ENCODE peak calls at places on chromosomes 6 and 20, in eight cellular contexts. U is neural progenitor cell; G is uterus; N is left ventricle myocardium inferior; P is heart right ventricle; J is esophagus muscularis mucosa; F is CD4-positive, alpha-beta memory T cell; Z is stomach. T is an unnamed sample. For H3K9me3 and H3K4me1, the result is how much of the 10 kb centered on the place peaks cover.

GRCh38 chr20:49571553-49571835 is 3.6 kb upstream of the PTGIS start:
- DNase-seq in Z (no peak), J (no peak), F (no peak), N (no peak), P (no peak), G (no peak), U (no peak), T (no peak)

GRCh38 chr6:9502991-9503761 is 911.7 kb downstream of the TFAP2A start:
- DNase-seq in P (no peak), G (no peak), J (no peak), F (no peak), U (peak), N (no peak), Z (no peak), T (no peak)

GRCh38 chr6:163355471-163355991 is 59.0 kb upstream of the QKI start:
- DNase-seq in Z (no peak), G (peak), N (peak), F (no peak), U (no peak), J (no peak), P (peak), T (peak)

GRCh38 chr6:13348320-13349113 is 20.2 kb upstream of the TBC1D7 start:
- DNase-seq in N (no peak), P (no peak), G (no peak), Z (no peak), J (no peak), F (no peak), U (no peak), T (no peak)

GRCh38 chr6:162845972-162846371 is 118.2 kb downstream of the PACRG start:
- DNase-seq in Z (no peak), P (no peak), G (no peak), U (peak), J (no peak), F (no peak), N (no peak), T (no peak)

GRCh38 chr20:33790571-33790970 is 20.6 kb upstream of the CHMP4B start:
- DNase-seq in U (no peak), J (no peak), Z (peak), N (no peak), P (no peak), F (no peak), G (no peak), T (no peak)

GRCh38 chr6:55569638-55570037 is 9.4 kb downstream of the HMGCLL1 start:
- DNase-seq in G (peak), N (peak), U (no peak), P (peak), Z (no peak), F (no peak), J (no peak), T (peak)

GRCh38 chr20:51563597-51564332 is 21.2 kb upstream of the NFATC2 start:
- DNase-seq in U (peak), Z (peak), P (peak), J (no peak), N (peak), F (no peak), G (peak), T (peak)

GRCh38 chr6:48388045-48388444 is 277.0 kb upstream of the PTCHD4 start:
- DNase-seq in F (no peak), J (no peak), U (no peak), N (no peak), G (no peak), Z (no peak), P (no peak), T (no peak)

GRCh38 chr20:32761831-32762753 is at the start of gene DNMT3B:
- DNase-seq in U (peak), G (peak), J (no peak), F (peak), Z (peak), P (peak), N (peak), T (peak)

GRCh38 chr6:29968130-29968529 is 25.8 kb downstream of the HLA-A start:
- DNase-seq in N (no peak), Z (no peak), F (no peak), U (no peak), J (no peak), G (no peak), P (no peak), T (no peak)

GRCh38 chr6:25004357-25004756 is 68.6 kb upstream of the RIPOR2 start:
- DNase-seq in J (no peak), Z (no peak), N (no peak), G (peak), F (no peak), P (no peak), U (peak), T (no peak)

GRCh38 chr6:155244434-155244833 is 19.4 kb upstream of the CLDN20 start:
- DNase-seq in Z (no peak), G (no peak), F (no peak), U (no peak), N (no peak), P (no peak), J (no peak), T (no peak)

GRCh38 chr6:125198285-125199009 is 44.9 kb downstream of the TPD52L1 start:
- DNase-seq in P (no peak), Z (no peak), G (no peak), U (no peak), J (no peak), N (no peak), F (no peak), T (no peak)

GRCh38 chr20:25007491-25008305 is 15.1 kb upstream of the APMAP start:
- DNase-seq in N (no peak), U (no peak), P (no peak), Z (no peak), F (no peak), G (no peak), J (no peak), T (no peak)

GRCh38 chr6:20211941-20212391 is 303 bp downstream of the MBOAT1 start:
- DNase-seq in N (no peak), F (peak), P (no peak), G (no peak), J (peak), Z (peak), U (peak), T (no peak)

GRCh38 chr6:112163295-112164257 is 76.2 kb downstream of the FAM229B start:
- DNase-seq in Z (peak), J (no peak), U (peak), P (peak), N (peak), G (peak), F (peak), T (peak)

GRCh38 chr6:27138837-27139752 is 108.4 kb upstream of the PRSS16 start:
- DNase-seq in J (no peak), F (peak), Z (peak), P (peak), N (peak), G (peak), U (peak), T (peak)

GRCh38 chr6:129753422-129753821 is 43.4 kb upstream of the ARHGAP18 start:
- DNase-seq in N (no peak), U (no peak), G (no peak), Z (no peak), J (no peak), P (no peak), F (no peak), T (no peak)

GRCh38 chr6:16238057-16238657 is at the start of gene GMPR:
- DNase-seq in U (peak), F (peak), J (no peak), N (peak), G (peak), Z (peak), P (peak), T (peak)

GRCh38 chr6:53048431-53049195 is 16.6 kb upstream of the FBXO9 start:
- DNase-seq in G (no peak), F (peak), N (no peak), U (no peak), Z (no peak), P (no peak), J (no peak), T (no peak)

GRCh38 chr6:125554456-125554855 is 195.0 kb upstream of the HEY2 start:
- DNase-seq in J (no peak), F (no peak), U (no peak), N (no peak), P (no peak), Z (no peak), G (no peak), T (no peak)

GRCh38 chr6:158810149-158811095 is 8.7 kb downstream of the EZR start:
- DNase-seq in Z (no peak), P (no peak), F (no peak), J (no peak), N (no peak), U (no peak), G (no peak), T (no peak)

GRCh38 chr6:9527679-9528286 is 887.1 kb downstream of the TFAP2A start:
- DNase-seq in J (no peak), U (no peak), F (no peak), P (no peak), N (no peak), Z (no peak), G (no peak), T (no peak)

GRCh38 chr6:27951040-27951439 is 6.0 kb upstream of the OR2B6 start:
- DNase-seq in J (no peak), Z (no peak), N (no peak), G (no peak), F (no peak), P (no peak), U (no peak), T (no peak)

GRCh38 chr20:56925696-56926101 is 296.6 kb downstream of the TFAP2C start:
- DNase-seq in J (no peak), F (no peak), G (no peak), P (no peak), U (peak), N (no peak), Z (no peak), T (no peak)

GRCh38 chr6:136822051-136822378 is 377 bp upstream of the PEX7 start:
- DNase-seq in U (peak), G (no peak), P (no peak), N (no peak), F (no peak), J (no peak), Z (no peak), T (peak)

GRCh38 chr20:2742934-2743559 is 50.5 kb downstream of the EBF4 start:
- DNase-seq in G (no peak), Z (peak), P (peak), F (peak), N (no peak), U (peak), J (peak), T (peak)

GRCh38 chr6:41462980-41463930 is 82.9 kb upstream of the FOXP4 start:
- DNase-seq in G (peak), U (no peak), N (peak), F (no peak), Z (peak), P (peak), J (no peak), T (peak)

GRCh38 chr6:2956930-2957329 is 14.4 kb downstream of the SERPINB6 start:
- DNase-seq in P (no peak), J (no peak), Z (no peak), U (no peak), G (no peak), N (no peak), F (no peak), T (no peak)

GRCh38 chr6:15512126-15512525 is 150.7 kb downstream of the DTNBP1 start:
- DNase-seq in P (no peak), Z (no peak), J (no peak), U (peak), F (no peak), N (no peak), G (no peak), T (peak)

GRCh38 chr6:140540743-140541142 is 1166.3 kb upstream of the CITED2 start:
- DNase-seq in P (no peak), G (no peak), U (no peak), N (no peak), J (no peak), Z (no peak), F (no peak), T (no peak)

GRCh38 chr6:103215835-103216234 is 1643.9 kb downstream of the HACE1 start:
- DNase-seq in U (no peak), N (no peak), P (no peak), F (no peak), G (no peak), Z (no peak), J (no peak), T (no peak)

GRCh38 chr6:139364302-139364981 is 10.0 kb downstream of the CITED2 start:
- DNase-seq in N (no peak), U (peak), F (peak), P (no peak), J (no peak), Z (no peak), G (no peak), T (no peak)

GRCh38 chr6:12208190-12208589 is 82.0 kb upstream of the EDN1 start:
- DNase-seq in F (no peak), P (peak), G (no peak), J (no peak), N (peak), Z (peak), U (no peak), T (peak)

GRCh38 chr20:33733654-33734576 is 2.1 kb downstream of the ZNF341 start:
- DNase-seq in F (no peak), J (no peak), Z (peak), G (no peak), N (peak), U (no peak), P (no peak), T (no peak)

GRCh38 chr6:113632220-113632864 is 224.8 kb upstream of the MARCKS start:
- DNase-seq in U (no peak), F (no peak), G (no peak), N (peak), Z (peak), P (no peak), J (no peak), T (no peak)
- H3K27ac ChIP-seq in U (no peak), F (no peak), G (no peak), N (peak), Z (peak), P (peak), J (peak), T (peak)

GRCh38 chr6:170160031-170160627 is 130.7 kb downstream of the DLL1 start:
- DNase-seq in G (no peak), J (no peak), F (no peak), U (no peak), P (no peak), Z (no peak), N (no peak), T (peak)
- H3K9me3 ChIP-seq in G (under half), J (under half), F (under half), U (under half), P (under half), Z (under half), N (under half), T (under half)

GRCh38 chr20:4932061-4932460 is 69.2 kb downstream of the SLC23A2 start:
- DNase-seq in U (no peak), F (no peak), P (no peak), G (no peak), Z (no peak), N (no peak), J (no peak), T (no peak)

GRCh38 chr20:4926531-4927156 is 74.7 kb downstream of the SLC23A2 start:
- DNase-seq in U (no peak), N (no peak), Z (no peak), G (no peak), J (no peak), P (no peak), F (no peak), T (no peak)

GRCh38 chr20:4925842-4926530 is 75.3 kb downstream of the SLC23A2 start:
- DNase-seq in J (no peak), P (peak), U (no peak), F (no peak), N (peak), Z (peak), G (peak), T (peak)

GRCh38 chr20:4924032-4924431 is 77.3 kb downstream of the SLC23A2 start:
- DNase-seq in J (no peak), F (no peak), N (no peak), G (no peak), P (no peak), U (no peak), Z (no peak), T (no peak)

DNA sequence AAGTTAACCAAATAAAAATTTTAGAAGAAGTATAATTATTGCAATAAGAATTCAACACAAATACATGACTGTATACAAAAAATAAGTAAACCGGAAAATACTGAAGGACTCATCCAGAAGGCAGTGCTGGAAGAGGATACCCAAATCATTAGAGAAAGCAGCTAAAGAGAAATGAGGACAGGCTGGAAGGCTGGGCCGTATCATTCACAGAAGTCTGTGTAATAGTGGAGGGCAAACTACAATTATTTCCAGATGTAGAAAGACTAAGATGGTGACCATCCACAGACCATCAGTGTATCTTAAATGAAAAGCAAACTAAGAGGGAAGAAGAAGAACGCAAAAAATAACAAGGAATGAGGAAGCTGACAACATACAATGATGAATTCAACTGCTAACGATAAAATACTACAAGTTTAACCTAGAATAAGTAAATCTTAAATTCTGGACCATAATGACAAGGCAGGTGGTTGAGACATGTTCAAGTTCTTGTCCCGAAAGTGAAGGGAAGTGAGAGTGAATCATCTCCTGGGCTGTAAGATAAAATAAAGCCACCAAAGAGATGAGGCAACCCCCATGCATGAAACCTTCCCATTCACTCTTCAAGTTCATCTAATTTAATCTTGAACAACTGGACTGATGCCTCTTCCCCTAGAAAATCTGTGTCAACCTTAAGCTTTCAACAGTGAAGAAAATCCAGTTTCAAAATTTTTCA is 71.5 kb downstream of the SLC23A2 start:
- DNase-seq in U (no peak), Z (no peak), P (no peak), J (no peak), F (no peak), G (no peak), N (no peak), T (no peak)
- H3K4me1 ChIP-seq in U (under half), Z (under half), P (under half), J (under half), F (under half), G (under half), N (under half), T (under half)

DNA sequence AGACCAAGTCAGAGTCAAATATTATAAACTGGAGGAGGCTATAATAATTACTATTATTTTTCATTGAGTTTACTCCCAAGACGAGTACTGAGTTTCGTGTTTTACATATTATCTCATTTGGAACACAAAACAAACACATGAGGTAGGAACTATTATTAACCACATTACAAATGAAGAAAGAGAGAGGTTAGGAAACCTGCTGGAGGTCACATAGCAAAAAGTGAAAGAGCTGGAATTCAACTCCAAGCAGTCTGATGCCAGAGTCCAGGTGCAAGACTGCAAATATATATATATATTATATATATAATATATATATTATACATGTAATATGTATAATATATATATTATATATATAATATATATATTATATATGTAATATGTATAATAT is 7.3 kb downstream of the RNF24 start:
- DNase-seq in G (no peak), N (no peak), P (no peak), U (no peak), F (no peak), Z (no peak), J (no peak), T (no peak)
- H3K27ac ChIP-seq in G (no peak), N (peak), P (no peak), U (no peak), F (no peak), Z (peak), J (peak), T (no peak)